ENCODE peak calls at places on chromosomes 1 and 21, in six cellular contexts. One of them, this sample, is unnamed.

GRCh38 chr21:38012700-38013099 is 96.4 kb upstream of the KCNJ6 start:
- DNase-seq in cardiac muscle cell: no peak
- DNase-seq in fibroblast of villous mesenchyme: no peak
- DNase-seq in prostate gland: no peak
- DNase-seq in progenitor cell of endocrine pancreas: no peak
- DNase-seq in heart right ventricle: no peak
- DNase-seq in this sample: no peak

GRCh38 chr1:3625151-3625907 is 514 bp downstream of the TPRG1L start:
- DNase-seq in cardiac muscle cell: peak; percentile 58
- DNase-seq in fibroblast of villous mesenchyme: peak; percentile 41
- DNase-seq in prostate gland: peak; percentile 39
- DNase-seq in progenitor cell of endocrine pancreas: no peak
- DNase-seq in heart right ventricle: peak; percentile 34
- DNase-seq in this sample: peak; percentile 57

GRCh38 chr21:42687796-42688195 is 34.4 kb downstream of the PDE9A start:
- DNase-seq in cardiac muscle cell: no peak
- DNase-seq in fibroblast of villous mesenchyme: no peak
- DNase-seq in prostate gland: no peak
- DNase-seq in progenitor cell of endocrine pancreas: no peak
- DNase-seq in heart right ventricle: no peak
- DNase-seq in this sample: no peak

GRCh38 chr1:203475012-203475981 is at the start of gene PRELP:
- DNase-seq in cardiac muscle cell: peak; percentile 29
- DNase-seq in fibroblast of villous mesenchyme: peak; percentile 49
- DNase-seq in prostate gland: peak; percentile 57
- DNase-seq in progenitor cell of endocrine pancreas: peak; percentile 19
- DNase-seq in heart right ventricle: peak; percentile 36
- DNase-seq in this sample: no peak

GRCh38 chr1:35210306-35211112 is 17.6 kb upstream of the SFPQ start:
- DNase-seq in cardiac muscle cell: peak; percentile 47
- DNase-seq in fibroblast of villous mesenchyme: no peak
- DNase-seq in prostate gland: no peak
- DNase-seq in progenitor cell of endocrine pancreas: no peak
- DNase-seq in heart right ventricle: no peak
- DNase-seq in this sample: no peak

GRCh38 chr21:19246018-19246417 is 842.4 kb upstream of the TMPRSS15 start:
- DNase-seq in cardiac muscle cell: no peak
- DNase-seq in fibroblast of villous mesenchyme: no peak
- DNase-seq in prostate gland: no peak
- DNase-seq in progenitor cell of endocrine pancreas: no peak
- DNase-seq in heart right ventricle: no peak
- DNase-seq in this sample: no peak

GRCh38 chr1:145706282-145706681 is 886 bp downstream of the PDZK1 start:
- DNase-seq in cardiac muscle cell: no peak
- DNase-seq in fibroblast of villous mesenchyme: no peak
- DNase-seq in prostate gland: no peak
- DNase-seq in progenitor cell of endocrine pancreas: no peak
- DNase-seq in heart right ventricle: no peak
- DNase-seq in this sample: no peak

GRCh38 chr1:48767957-48768510 is 8.7 kb downstream of the BEND5 start:
- DNase-seq in cardiac muscle cell: no peak
- DNase-seq in fibroblast of villous mesenchyme: no peak
- DNase-seq in prostate gland: no peak
- DNase-seq in progenitor cell of endocrine pancreas: no peak
- DNase-seq in heart right ventricle: no peak
- DNase-seq in this sample: no peak

GRCh38 chr1:208242829-208243521 is 1.2 kb downstream of the PLXNA2 start:
- DNase-seq in cardiac muscle cell: peak; percentile 57
- DNase-seq in fibroblast of villous mesenchyme: peak; percentile 38
- DNase-seq in prostate gland: no peak
- DNase-seq in progenitor cell of endocrine pancreas: peak; percentile 43
- DNase-seq in heart right ventricle: peak; percentile 47
- DNase-seq in this sample: no peak

GRCh38 chr1:27562483-27563406 is 41.2 kb downstream of the AHDC1 start:
- DNase-seq in cardiac muscle cell: no peak
- DNase-seq in fibroblast of villous mesenchyme: no peak
- DNase-seq in prostate gland: no peak
- DNase-seq in progenitor cell of endocrine pancreas: no peak
- DNase-seq in heart right ventricle: no peak
- DNase-seq in this sample: no peak

GRCh38 chr21:26759731-26760130 is 85.5 kb downstream of the ADAMTS1 start:
- DNase-seq in cardiac muscle cell: no peak
- DNase-seq in fibroblast of villous mesenchyme: no peak
- DNase-seq in prostate gland: no peak
- DNase-seq in progenitor cell of endocrine pancreas: no peak
- DNase-seq in heart right ventricle: no peak
- DNase-seq in this sample: no peak

GRCh38 chr1:211247921-211248320 is 11.2 kb upstream of the RCOR3 start:
- DNase-seq in cardiac muscle cell: peak; percentile 36
- DNase-seq in fibroblast of villous mesenchyme: no peak
- DNase-seq in prostate gland: no peak
- DNase-seq in progenitor cell of endocrine pancreas: no peak
- DNase-seq in heart right ventricle: no peak
- DNase-seq in this sample: peak; percentile 18

GRCh38 chr1:111236806-111237205 is 9.3 kb downstream of the CHI3L2 start:
- DNase-seq in cardiac muscle cell: no peak
- DNase-seq in fibroblast of villous mesenchyme: peak; percentile 4
- DNase-seq in prostate gland: no peak
- DNase-seq in progenitor cell of endocrine pancreas: no peak
- DNase-seq in heart right ventricle: no peak
- DNase-seq in this sample: no peak

GRCh38 chr21:45376459-45377324 is 28.3 kb upstream of the COL18A1 start:
- DNase-seq in cardiac muscle cell: no peak
- DNase-seq in fibroblast of villous mesenchyme: peak; percentile 73
- DNase-seq in prostate gland: no peak
- DNase-seq in progenitor cell of endocrine pancreas: no peak
- DNase-seq in heart right ventricle: peak; percentile 21
- DNase-seq in this sample: no peak

GRCh38 chr21:27196651-27197050 is 229.8 kb upstream of the ADAMTS5 start:
- DNase-seq in cardiac muscle cell: no peak
- DNase-seq in fibroblast of villous mesenchyme: peak; percentile 72
- DNase-seq in prostate gland: no peak
- DNase-seq in progenitor cell of endocrine pancreas: no peak
- DNase-seq in heart right ventricle: no peak
- DNase-seq in this sample: no peak

DNA sequence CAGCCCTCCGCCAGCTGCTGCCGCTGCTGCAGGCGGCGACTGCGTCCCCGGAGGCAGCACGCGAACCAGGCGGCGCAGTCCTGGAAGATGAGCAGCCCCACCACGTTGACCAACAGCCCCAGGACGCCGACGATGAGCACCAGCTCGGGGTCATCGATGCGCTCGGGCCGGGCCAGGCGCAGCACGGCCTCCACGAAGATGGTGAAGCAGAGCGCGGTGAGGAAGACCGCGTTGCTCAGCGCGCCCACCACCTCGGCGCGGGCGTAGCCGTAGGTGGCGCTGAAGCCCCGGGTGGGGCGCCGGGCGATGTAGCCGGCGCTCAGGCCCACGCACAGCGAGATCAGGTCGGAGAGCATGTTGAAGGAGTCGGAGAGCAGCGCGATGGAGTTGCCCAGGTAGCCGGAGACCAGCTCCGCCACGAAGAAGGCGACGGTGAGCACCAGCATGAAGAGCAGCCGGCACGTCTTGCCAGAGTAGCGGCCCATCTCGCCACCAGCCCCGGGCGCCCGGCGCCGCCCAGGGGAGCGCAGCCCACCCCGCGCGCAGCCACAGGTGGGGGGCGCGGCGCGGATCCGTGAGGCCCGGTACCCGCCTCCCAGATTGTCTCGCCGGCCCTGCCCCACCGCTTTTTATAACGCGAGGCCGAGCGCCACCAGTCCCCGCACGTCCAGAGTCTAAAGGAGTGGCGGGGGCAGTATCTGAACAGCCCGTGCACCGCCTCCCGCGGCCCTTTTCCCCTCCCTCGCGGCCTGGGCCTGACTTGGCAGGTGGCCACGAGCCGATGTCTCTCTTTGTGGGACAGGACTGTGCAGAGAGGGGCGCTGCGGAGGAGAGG is at the start of gene SLC30A10:
- DNase-seq in cardiac muscle cell: peak; percentile 51
- DNase-seq in fibroblast of villous mesenchyme: no peak
- DNase-seq in prostate gland: no peak
- DNase-seq in progenitor cell of endocrine pancreas: peak; percentile 28
- DNase-seq in heart right ventricle: peak; percentile 19
- DNase-seq in this sample: no peak
- TF ChIP-seq CTCF in cardiac muscle cell: peak; percentile 11
- TF ChIP-seq CTCF in fibroblast of villous mesenchyme: no peak
- TF ChIP-seq CTCF in prostate gland: no peak
- TF ChIP-seq CTCF in progenitor cell of endocrine pancreas: peak; percentile 21
- TF ChIP-seq CTCF in heart right ventricle: no peak
- TF ChIP-seq CTCF in this sample: no peak

GRCh38 chr1:93179886-93180722 is at the start of gene TMED5:
- DNase-seq in cardiac muscle cell: peak; percentile 99
- DNase-seq in fibroblast of villous mesenchyme: peak; percentile 99
- DNase-seq in prostate gland: peak; percentile 98
- DNase-seq in progenitor cell of endocrine pancreas: peak; percentile 95
- DNase-seq in heart right ventricle: peak; percentile 97
- DNase-seq in this sample: peak; percentile 99
- TF ChIP-seq CTCF in cardiac muscle cell: peak; percentile 6
- TF ChIP-seq CTCF in fibroblast of villous mesenchyme: peak; percentile 29
- TF ChIP-seq CTCF in prostate gland: no peak
- TF ChIP-seq CTCF in progenitor cell of endocrine pancreas: peak; percentile 24
- TF ChIP-seq CTCF in heart right ventricle: no peak
- TF ChIP-seq CTCF in this sample: peak; percentile 34

GRCh38 chr1:69180358-69180757 is 387.4 kb upstream of the LRRC7 start:
- DNase-seq in cardiac muscle cell: no peak
- DNase-seq in fibroblast of villous mesenchyme: no peak
- DNase-seq in prostate gland: no peak
- DNase-seq in progenitor cell of endocrine pancreas: no peak
- DNase-seq in heart right ventricle: no peak
- DNase-seq in this sample: no peak
- TF ChIP-seq CTCF in cardiac muscle cell: no peak
- TF ChIP-seq CTCF in fibroblast of villous mesenchyme: no peak
- TF ChIP-seq CTCF in prostate gland: no peak
- TF ChIP-seq CTCF in progenitor cell of endocrine pancreas: no peak
- TF ChIP-seq CTCF in heart right ventricle: no peak
- TF ChIP-seq CTCF in this sample: no peak

GRCh38 chr1:231172411-231172810 is 10.6 kb downstream of the TRIM67 start:
- DNase-seq in cardiac muscle cell: no peak
- DNase-seq in fibroblast of villous mesenchyme: no peak
- DNase-seq in prostate gland: no peak
- DNase-seq in progenitor cell of endocrine pancreas: no peak
- DNase-seq in heart right ventricle: no peak
- DNase-seq in this sample: no peak

GRCh38 chr1:231165371-231165770 is 3.5 kb downstream of the TRIM67 start:
- DNase-seq in cardiac muscle cell: no peak
- DNase-seq in fibroblast of villous mesenchyme: peak; percentile 8
- DNase-seq in prostate gland: no peak
- DNase-seq in progenitor cell of endocrine pancreas: no peak
- DNase-seq in heart right ventricle: no peak
- DNase-seq in this sample: peak; percentile 64

GRCh38 chr1:231171623-231172197 is 9.9 kb downstream of the TRIM67 start:
- DNase-seq in cardiac muscle cell: no peak
- DNase-seq in fibroblast of villous mesenchyme: no peak
- DNase-seq in prostate gland: no peak
- DNase-seq in progenitor cell of endocrine pancreas: no peak
- DNase-seq in heart right ventricle: no peak
- DNase-seq in this sample: no peak

GRCh38 chr1:231166398-231166797 is 4.5 kb downstream of the TRIM67 start:
- DNase-seq in cardiac muscle cell: no peak
- DNase-seq in fibroblast of villous mesenchyme: no peak
- DNase-seq in prostate gland: no peak
- DNase-seq in progenitor cell of endocrine pancreas: no peak
- DNase-seq in heart right ventricle: no peak
- DNase-seq in this sample: no peak

GRCh38 chr1:231170875-231171274 is 9.0 kb downstream of the TRIM67 start:
- DNase-seq in cardiac muscle cell: no peak
- DNase-seq in fibroblast of villous mesenchyme: no peak
- DNase-seq in prostate gland: no peak
- DNase-seq in progenitor cell of endocrine pancreas: no peak
- DNase-seq in heart right ventricle: no peak
- DNase-seq in this sample: no peak
- TF ChIP-seq CTCF in cardiac muscle cell: peak; percentile 18
- TF ChIP-seq CTCF in fibroblast of villous mesenchyme: peak; percentile 22
- TF ChIP-seq CTCF in prostate gland: no peak
- TF ChIP-seq CTCF in progenitor cell of endocrine pancreas: peak; percentile 25
- TF ChIP-seq CTCF in heart right ventricle: no peak
- TF ChIP-seq CTCF in this sample: peak; percentile 34